ENCODE peak calls at places on chromosomes 3 and 15, in ten cellular contexts. One of them, this sample, is unnamed.

GRCh38 chr15:76903251-76903681 is 1.9 kb downstream of the SCAPER start:
- DNase-seq in stimulated activated CD4-positive, alpha-beta T cell treated with anti-CD3 and anti-CD28 coated beads, TNF-alpha, amount 100 ng/mL, for 24 hours: no peak
- DNase-seq in AG09309: no peak
- DNase-seq in left ventricle myocardium inferior: no peak
- DNase-seq in AG08396: peak; percentile 63
- DNase-seq in uterus: no peak
- DNase-seq in GM19239: no peak
- DNase-seq in T-helper 9 cell: no peak
- DNase-seq in neural progenitor cell: peak; percentile 16
- DNase-seq in dorsolateral prefrontal cortex: no peak
- DNase-seq in this sample: no peak

GRCh38 chr3:53938645-53939044 is 47.0 kb upstream of the SELENOK start:
- DNase-seq in neural progenitor cell: peak; percentile 75
- DNase-seq in AG09309: no peak
- DNase-seq in T-helper 9 cell: no peak
- DNase-seq in AG08396: peak; percentile 45
- DNase-seq in GM19239: peak; percentile 28
- DNase-seq in uterus: no peak
- DNase-seq in left ventricle myocardium inferior: no peak
- DNase-seq in stimulated activated CD4-positive, alpha-beta T cell treated with anti-CD3 and anti-CD28 coated beads, TNF-alpha, amount 100 ng/mL, for 24 hours: no peak
- DNase-seq in dorsolateral prefrontal cortex: no peak
- DNase-seq in this sample: peak; percentile 1

GRCh38 chr3:52090620-52091468 is 34.5 kb upstream of the DUSP7 start:
- DNase-seq in left ventricle myocardium inferior: peak; percentile 10
- DNase-seq in neural progenitor cell: peak; percentile 44
- DNase-seq in T-helper 9 cell: no peak
- DNase-seq in AG09309: no peak
- DNase-seq in dorsolateral prefrontal cortex: no peak
- DNase-seq in AG08396: no peak
- DNase-seq in GM19239: no peak
- DNase-seq in uterus: no peak
- DNase-seq in stimulated activated CD4-positive, alpha-beta T cell treated with anti-CD3 and anti-CD28 coated beads, TNF-alpha, amount 100 ng/mL, for 24 hours: no peak
- DNase-seq in this sample: no peak

GRCh38 chr3:192367616-192368015 is 359.7 kb downstream of the FGF12 start:
- DNase-seq in AG08396: no peak
- DNase-seq in dorsolateral prefrontal cortex: no peak
- DNase-seq in GM19239: no peak
- DNase-seq in AG09309: no peak
- DNase-seq in left ventricle myocardium inferior: no peak
- DNase-seq in stimulated activated CD4-positive, alpha-beta T cell treated with anti-CD3 and anti-CD28 coated beads, TNF-alpha, amount 100 ng/mL, for 24 hours: no peak
- DNase-seq in neural progenitor cell: no peak
- DNase-seq in uterus: no peak
- DNase-seq in T-helper 9 cell: no peak
- DNase-seq in this sample: no peak

GRCh38 chr15:101128191-101128590 is 123.7 kb downstream of the CHSY1 start:
- DNase-seq in AG09309: peak; percentile 96
- DNase-seq in dorsolateral prefrontal cortex: no peak
- DNase-seq in stimulated activated CD4-positive, alpha-beta T cell treated with anti-CD3 and anti-CD28 coated beads, TNF-alpha, amount 100 ng/mL, for 24 hours: no peak
- DNase-seq in GM19239: no peak
- DNase-seq in neural progenitor cell: no peak
- DNase-seq in T-helper 9 cell: no peak
- DNase-seq in uterus: peak; percentile 45
- DNase-seq in left ventricle myocardium inferior: no peak
- DNase-seq in AG08396: peak; percentile 83
- DNase-seq in this sample: no peak

GRCh38 chr3:11045536-11045935 is 53.0 kb downstream of the SLC6A1 start:
- DNase-seq in left ventricle myocardium inferior: no peak
- DNase-seq in dorsolateral prefrontal cortex: no peak
- DNase-seq in uterus: no peak
- DNase-seq in GM19239: no peak
- DNase-seq in stimulated activated CD4-positive, alpha-beta T cell treated with anti-CD3 and anti-CD28 coated beads, TNF-alpha, amount 100 ng/mL, for 24 hours: no peak
- DNase-seq in AG08396: no peak
- DNase-seq in AG09309: no peak
- DNase-seq in neural progenitor cell: no peak
- DNase-seq in T-helper 9 cell: no peak
- DNase-seq in this sample: no peak

GRCh38 chr3:128236667-128237066 is 83.4 kb downstream of the EEFSEC start:
- DNase-seq in neural progenitor cell: no peak
- DNase-seq in GM19239: no peak
- DNase-seq in stimulated activated CD4-positive, alpha-beta T cell treated with anti-CD3 and anti-CD28 coated beads, TNF-alpha, amount 100 ng/mL, for 24 hours: no peak
- DNase-seq in AG09309: no peak
- DNase-seq in AG08396: no peak
- DNase-seq in uterus: no peak
- DNase-seq in left ventricle myocardium inferior: no peak
- DNase-seq in T-helper 9 cell: no peak
- DNase-seq in dorsolateral prefrontal cortex: no peak
- DNase-seq in this sample: no peak

GRCh38 chr15:20340931-20341661 is 200.5 kb downstream of the GOLGA6L6 start:
- DNase-seq in neural progenitor cell: peak; percentile 47
- DNase-seq in stimulated activated CD4-positive, alpha-beta T cell treated with anti-CD3 and anti-CD28 coated beads, TNF-alpha, amount 100 ng/mL, for 24 hours: no peak
- DNase-seq in AG09309: no peak
- DNase-seq in dorsolateral prefrontal cortex: peak; percentile 97
- DNase-seq in AG08396: peak; percentile 39
- DNase-seq in left ventricle myocardium inferior: peak; percentile 71
- DNase-seq in GM19239: peak; percentile 56
- DNase-seq in T-helper 9 cell: no peak
- DNase-seq in uterus: peak; percentile 65
- DNase-seq in this sample: no peak

GRCh38 chr3:152547153-152547552 is 278.4 kb downstream of the MBNL1 start:
- DNase-seq in stimulated activated CD4-positive, alpha-beta T cell treated with anti-CD3 and anti-CD28 coated beads, TNF-alpha, amount 100 ng/mL, for 24 hours: no peak
- DNase-seq in uterus: no peak
- DNase-seq in T-helper 9 cell: no peak
- DNase-seq in AG08396: no peak
- DNase-seq in AG09309: no peak
- DNase-seq in left ventricle myocardium inferior: no peak
- DNase-seq in neural progenitor cell: no peak
- DNase-seq in GM19239: no peak
- DNase-seq in dorsolateral prefrontal cortex: no peak
- DNase-seq in this sample: no peak

This sample was measured in GOT3.